ENCODE peak calls at places on chromosomes 12 and 14, in four cellular contexts. One of them, this sample, is unnamed.
A peak's percentile ranks its signal among the peaks of the same experiment; 100 is the strongest.

GRCh38 chr12:81077686-81078441 is at the start of gene ACSS3:
- DNase-seq in cardiac fibroblast: peak; percentile 47
- DNase-seq in OCI-LY7: no peak
- DNase-seq in right lobe of liver: peak; percentile 81
- DNase-seq in this sample: no peak

GRCh38 chr14:71142375-71143038 is 235.2 kb downstream of the PCNX1 start:
- DNase-seq in cardiac fibroblast: peak; percentile 87
- DNase-seq in OCI-LY7: peak; percentile 51
- DNase-seq in right lobe of liver: no peak
- DNase-seq in this sample: peak; percentile 78

GRCh38 chr14:70397746-70398145 is 19.1 kb downstream of the SYNJ2BP start:
- DNase-seq in cardiac fibroblast: no peak
- DNase-seq in OCI-LY7: no peak
- DNase-seq in right lobe of liver: no peak
- DNase-seq in this sample: no peak

GRCh38 chr14:72608391-72609204 is 285.3 kb downstream of the DPF3 start:
- DNase-seq in cardiac fibroblast: peak; percentile 74
- DNase-seq in OCI-LY7: no peak
- DNase-seq in right lobe of liver: no peak
- DNase-seq in this sample: no peak

GRCh38 chr12:51592034-51592705 is 1.1 kb downstream of the SCN8A start:
- DNase-seq in cardiac fibroblast: no peak
- DNase-seq in OCI-LY7: no peak
- DNase-seq in right lobe of liver: no peak
- DNase-seq in this sample: no peak

GRCh38 chr12:30440826-30441602 is 254.7 kb downstream of the IPO8 start:
- DNase-seq in cardiac fibroblast: peak; percentile 48
- DNase-seq in OCI-LY7: peak; percentile 2
- DNase-seq in right lobe of liver: no peak
- DNase-seq in this sample: peak; percentile 7

GRCh38 chr12:48351022-48351708 is 446 bp upstream of the ZNF641 start:
- DNase-seq in cardiac fibroblast: peak; percentile 81
- DNase-seq in OCI-LY7: no peak
- DNase-seq in right lobe of liver: peak; percentile 87
- DNase-seq in this sample: no peak

GRCh38 chr12:14138495-14138894 is 157.1 kb upstream of the GRIN2B start:
- DNase-seq in cardiac fibroblast: no peak
- DNase-seq in OCI-LY7: peak; percentile 66
- DNase-seq in right lobe of liver: no peak
- DNase-seq in this sample: no peak

GRCh38 chr14:28163261-28163660 is 603.3 kb upstream of the FOXG1 start:
- DNase-seq in cardiac fibroblast: no peak
- DNase-seq in OCI-LY7: no peak
- DNase-seq in right lobe of liver: no peak
- DNase-seq in this sample: no peak

GRCh38 chr12:46395308-46395707 is 22.7 kb upstream of the SLC38A2 start:
- DNase-seq in cardiac fibroblast: peak; percentile 54
- DNase-seq in OCI-LY7: no peak
- DNase-seq in right lobe of liver: no peak
- DNase-seq in this sample: no peak

GRCh38 chr12:130761537-130762318 is 45.6 kb upstream of the RIMBP2 start:
- DNase-seq in cardiac fibroblast: peak; percentile 50
- DNase-seq in OCI-LY7: peak; percentile 36
- DNase-seq in right lobe of liver: no peak
- DNase-seq in this sample: peak; percentile 20

GRCh38 chr12:102010265-102010994 is 51.4 kb downstream of the WASHC3 start:
- DNase-seq in cardiac fibroblast: no peak
- DNase-seq in OCI-LY7: peak; percentile 85
- DNase-seq in right lobe of liver: no peak
- DNase-seq in this sample: no peak

GRCh38 chr14:42112108-42112507 is 505.4 kb downstream of the LRFN5 start:
- DNase-seq in cardiac fibroblast: peak; percentile 2
- DNase-seq in OCI-LY7: no peak
- DNase-seq in right lobe of liver: no peak
- DNase-seq in this sample: no peak

GRCh38 chr14:49931523-49931922 is 38.6 kb downstream of the ARF6 start:
- DNase-seq in cardiac fibroblast: no peak
- DNase-seq in OCI-LY7: no peak
- DNase-seq in right lobe of liver: no peak
- DNase-seq in this sample: no peak

GRCh38 chr14:63897706-63898105 is 44.9 kb downstream of the SYNE2 start:
- DNase-seq in cardiac fibroblast: peak; percentile 87
- DNase-seq in OCI-LY7: no peak
- DNase-seq in right lobe of liver: no peak
- DNase-seq in this sample: no peak

GRCh38 chr14:75996488-75996887 is 10.9 kb downstream of the IFT43 start:
- DNase-seq in cardiac fibroblast: no peak
- DNase-seq in OCI-LY7: no peak
- DNase-seq in right lobe of liver: no peak
- DNase-seq in this sample: no peak

GRCh38 chr14:33671556-33671955 is 279.3 kb downstream of the EGLN3 start:
- DNase-seq in cardiac fibroblast: no peak
- DNase-seq in OCI-LY7: no peak
- DNase-seq in right lobe of liver: no peak
- DNase-seq in this sample: no peak

GRCh38 chr14:69963966-69964365 is 84.8 kb downstream of the SMOC1 start:
- DNase-seq in cardiac fibroblast: no peak
- DNase-seq in OCI-LY7: no peak
- DNase-seq in right lobe of liver: no peak
- DNase-seq in this sample: no peak

GRCh38 chr14:104548802-104549535 is 30.6 kb upstream of the C14orf180 start:
- DNase-seq in cardiac fibroblast: no peak
- DNase-seq in OCI-LY7: no peak
- DNase-seq in right lobe of liver: peak; percentile 43
- DNase-seq in this sample: no peak

GRCh38 chr12:88298761-88299242 is 156.7 kb downstream of the TMTC3 start:
- DNase-seq in cardiac fibroblast: peak; percentile 74
- DNase-seq in OCI-LY7: no peak
- DNase-seq in right lobe of liver: no peak
- DNase-seq in this sample: no peak

GRCh38 chr14:75424496-75424895 is 3.3 kb upstream of the JDP2 start:
- DNase-seq in cardiac fibroblast: no peak
- DNase-seq in OCI-LY7: no peak
- DNase-seq in right lobe of liver: no peak
- DNase-seq in this sample: no peak

GRCh38 chr12:65891987-65892481 is 67.8 kb downstream of the HMGA2 start:
- DNase-seq in cardiac fibroblast: peak; percentile 99
- DNase-seq in OCI-LY7: no peak
- DNase-seq in right lobe of liver: no peak
- DNase-seq in this sample: no peak

GRCh38 chr12:112190626-112191025 is 65.3 kb downstream of the TRAFD1 start:
- DNase-seq in cardiac fibroblast: no peak
- DNase-seq in OCI-LY7: no peak
- DNase-seq in right lobe of liver: no peak
- DNase-seq in this sample: no peak

GRCh38 chr12:111451649-111452129 is 46.0 kb downstream of the SH2B3 start:
- DNase-seq in cardiac fibroblast: peak; percentile 70
- DNase-seq in OCI-LY7: peak; percentile 68
- DNase-seq in right lobe of liver: no peak
- DNase-seq in this sample: peak; percentile 54

GRCh38 chr14:83217492-83217891 is 1683.8 kb upstream of the SEL1L start:
- DNase-seq in cardiac fibroblast: peak; percentile 7
- DNase-seq in OCI-LY7: no peak
- DNase-seq in right lobe of liver: no peak
- DNase-seq in this sample: no peak

GRCh38 chr12:95582230-95583058 is 31.2 kb upstream of the USP44 start:
- DNase-seq in cardiac fibroblast: peak; percentile 65
- DNase-seq in OCI-LY7: peak; percentile 19
- DNase-seq in right lobe of liver: no peak
- DNase-seq in this sample: no peak

GRCh38 chr12:77943466-77943865 is 112.8 kb downstream of the NAV3 start:
- DNase-seq in cardiac fibroblast: peak; percentile 82
- DNase-seq in OCI-LY7: no peak
- DNase-seq in right lobe of liver: no peak
- DNase-seq in this sample: no peak

GRCh38 chr12:8077207-8077606 is 4.9 kb upstream of the NECAP1 start:
- DNase-seq in cardiac fibroblast: no peak
- DNase-seq in OCI-LY7: no peak
- DNase-seq in right lobe of liver: no peak
- DNase-seq in this sample: no peak

GRCh38 chr14:23457587-23458445 is 11.7 kb upstream of the NGDN start:
- DNase-seq in cardiac fibroblast: no peak
- DNase-seq in OCI-LY7: no peak
- DNase-seq in right lobe of liver: no peak
- DNase-seq in this sample: no peak

GRCh38 chr12:26156201-26156871 is 31.5 kb upstream of the BHLHE41 start:
- DNase-seq in cardiac fibroblast: no peak
- DNase-seq in OCI-LY7: peak; percentile 91
- DNase-seq in right lobe of liver: no peak
- DNase-seq in this sample: no peak

GRCh38 chr14:70595443-70596185 is 4.8 kb downstream of the MED6 start:
- DNase-seq in cardiac fibroblast: no peak
- DNase-seq in OCI-LY7: no peak
- DNase-seq in right lobe of liver: no peak
- DNase-seq in this sample: no peak

GRCh38 chr12:98127854-98128253 is 387.5 kb upstream of the TMPO start:
- DNase-seq in cardiac fibroblast: no peak
- DNase-seq in OCI-LY7: no peak
- DNase-seq in right lobe of liver: no peak
- DNase-seq in this sample: no peak

GRCh38 chr12:101086490-101086889 is 123.5 kb downstream of the SLC5A8 start:
- DNase-seq in cardiac fibroblast: peak; percentile 58
- DNase-seq in OCI-LY7: no peak
- DNase-seq in right lobe of liver: no peak
- DNase-seq in this sample: no peak

GRCh38 chr12:13462450-13462849 is 265.9 kb downstream of the EMP1 start:
- DNase-seq in cardiac fibroblast: no peak
- DNase-seq in OCI-LY7: no peak
- DNase-seq in right lobe of liver: no peak
- DNase-seq in this sample: no peak

GRCh38 chr12:53478865-53479264 is 20.4 kb downstream of the MAP3K12 start:
- DNase-seq in cardiac fibroblast: no peak
- DNase-seq in OCI-LY7: no peak
- DNase-seq in right lobe of liver: no peak
- DNase-seq in this sample: no peak

GRCh38 chr12:67069451-67070306 is 199.5 kb upstream of the CAND1 start:
- DNase-seq in cardiac fibroblast: peak; percentile 3
- DNase-seq in OCI-LY7: peak; percentile 55
- DNase-seq in right lobe of liver: no peak
- DNase-seq in this sample: peak; percentile 16

GRCh38 chr12:67068773-67069450 is 200.2 kb upstream of the CAND1 start:
- DNase-seq in cardiac fibroblast: peak; percentile 33
- DNase-seq in OCI-LY7: peak; percentile 48
- DNase-seq in right lobe of liver: peak; percentile 50
- DNase-seq in this sample: peak; percentile 6

GRCh38 chr12:67067453-67068203 is 201.5 kb upstream of the CAND1 start:
- DNase-seq in cardiac fibroblast: no peak
- DNase-seq in OCI-LY7: no peak
- DNase-seq in right lobe of liver: no peak
- DNase-seq in this sample: no peak

GRCh38 chr12:67070307-67070600 is 198.9 kb upstream of the CAND1 start:
- DNase-seq in cardiac fibroblast: no peak
- DNase-seq in OCI-LY7: no peak
- DNase-seq in right lobe of liver: no peak
- DNase-seq in this sample: no peak

GRCh38 chr12:67068204-67068731 is 200.9 kb upstream of the CAND1 start:
- DNase-seq in cardiac fibroblast: no peak
- DNase-seq in OCI-LY7: peak; percentile 5
- DNase-seq in right lobe of liver: no peak
- DNase-seq in this sample: no peak
- H3K4me3 ChIP-seq in cardiac fibroblast: no peak overlapping the region
- H3K4me3 ChIP-seq in OCI-LY7: peak overlapping the region; percentile 63
- H3K4me3 ChIP-seq in right lobe of liver: peak overlapping the region; percentile 59
- H3K4me3 ChIP-seq in this sample: no peak overlapping the region

DNA sequence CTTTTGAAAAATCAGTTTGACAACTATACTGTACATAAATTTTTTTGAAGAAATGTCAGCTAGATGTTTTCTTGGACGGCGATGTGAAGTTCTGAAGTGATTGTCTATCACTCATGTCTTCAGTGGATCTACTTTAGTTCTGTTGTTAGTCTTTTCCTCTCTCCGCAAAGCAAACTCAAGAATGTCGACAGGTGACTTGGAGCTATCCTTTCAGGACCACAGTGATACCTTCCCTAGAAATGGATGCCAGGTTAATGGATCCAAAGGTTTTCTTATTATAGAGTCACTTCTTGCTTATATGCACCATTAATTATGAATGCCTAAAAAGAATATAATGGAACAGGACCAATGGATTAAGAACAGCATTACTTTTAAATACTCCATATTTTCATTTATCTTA is 1.2 kb downstream of the PTPRO start:
- DNase-seq in cardiac fibroblast: no peak
- DNase-seq in OCI-LY7: no peak
- DNase-seq in right lobe of liver: no peak
- DNase-seq in this sample: no peak
- H3K4me3 ChIP-seq in cardiac fibroblast: no peak overlapping the region
- H3K4me3 ChIP-seq in OCI-LY7: no peak overlapping the region
- H3K4me3 ChIP-seq in right lobe of liver: no peak overlapping the region
- H3K4me3 ChIP-seq in this sample: no peak overlapping the region

GRCh38 chr12:5905757-5906156 is 39.3 kb downstream of the ANO2 start:
- DNase-seq in cardiac fibroblast: no peak
- DNase-seq in OCI-LY7: no peak
- DNase-seq in right lobe of liver: no peak
- DNase-seq in this sample: no peak
- H3K4me3 ChIP-seq in cardiac fibroblast: no peak overlapping the region
- H3K4me3 ChIP-seq in OCI-LY7: no peak overlapping the region
- H3K4me3 ChIP-seq in right lobe of liver: no peak overlapping the region
- H3K4me3 ChIP-seq in this sample: no peak overlapping the region

GRCh38 chr12:113482334-113482733 is 10.7 kb upstream of the LHX5 start:
- DNase-seq in cardiac fibroblast: no peak
- DNase-seq in OCI-LY7: no peak
- DNase-seq in right lobe of liver: no peak
- DNase-seq in this sample: no peak

GRCh38 chr12:113485330-113485729 is 13.7 kb upstream of the LHX5 start:
- DNase-seq in cardiac fibroblast: no peak
- DNase-seq in OCI-LY7: no peak
- DNase-seq in right lobe of liver: no peak
- DNase-seq in this sample: no peak

GRCh38 chr12:113486722-113487121 is 15.1 kb upstream of the LHX5 start:
- DNase-seq in cardiac fibroblast: no peak
- DNase-seq in OCI-LY7: no peak
- DNase-seq in right lobe of liver: no peak
- DNase-seq in this sample: no peak

GRCh38 chr12:113488322-113488721 is 16.7 kb upstream of the LHX5 start:
- DNase-seq in cardiac fibroblast: no peak
- DNase-seq in OCI-LY7: no peak
- DNase-seq in right lobe of liver: no peak
- DNase-seq in this sample: no peak
- H3K4me3 ChIP-seq in cardiac fibroblast: no peak overlapping the region
- H3K4me3 ChIP-seq in OCI-LY7: no peak overlapping the region
- H3K4me3 ChIP-seq in right lobe of liver: no peak overlapping the region
- H3K4me3 ChIP-seq in this sample: no peak overlapping the region

GRCh38 chr12:67789266-67789665 is 140.7 kb downstream of the DYRK2 start:
- DNase-seq in cardiac fibroblast: no peak
- DNase-seq in OCI-LY7: no peak
- DNase-seq in right lobe of liver: no peak
- DNase-seq in this sample: no peak
- H3K4me3 ChIP-seq in cardiac fibroblast: no peak overlapping the region
- H3K4me3 ChIP-seq in OCI-LY7: no peak overlapping the region
- H3K4me3 ChIP-seq in right lobe of liver: no peak overlapping the region
- H3K4me3 ChIP-seq in this sample: no peak overlapping the region

This sample was measured in Jurkat, Clone E6-1.